ENCODE peak calls at places on chromosomes 1 and 21, in five cellular contexts. One of them, this sample, is unnamed.

GRCh38 chr1:182259229-182259872 is 132.2 kb downstream of the GLUL start:
- DNase-seq in CD8-positive, alpha-beta T cell: peak
- DNase-seq in upper lobe of right lung: peak
- DNase-seq in dorsolateral prefrontal cortex: no peak
- DNase-seq in GM23338: no peak
- DNase-seq in this sample: no peak

GRCh38 chr1:44619261-44619900 is 54.9 kb downstream of the TMEM53 start:
- DNase-seq in upper lobe of right lung: no peak
- DNase-seq in CD8-positive, alpha-beta T cell: no peak
- DNase-seq in dorsolateral prefrontal cortex: no peak
- DNase-seq in GM23338: no peak
- DNase-seq in this sample: no peak

GRCh38 chr1:76240321-76240720 is 165.8 kb downstream of the ST6GALNAC3 start:
- DNase-seq in CD8-positive, alpha-beta T cell: no peak
- DNase-seq in GM23338: no peak
- DNase-seq in dorsolateral prefrontal cortex: no peak
- DNase-seq in upper lobe of right lung: no peak
- DNase-seq in this sample: no peak

GRCh38 chr1:175185918-175186317 is 6.7 kb downstream of the KIAA0040 start:
- DNase-seq in dorsolateral prefrontal cortex: no peak
- DNase-seq in GM23338: no peak
- DNase-seq in CD8-positive, alpha-beta T cell: no peak
- DNase-seq in upper lobe of right lung: no peak
- DNase-seq in this sample: no peak

GRCh38 chr1:3515774-3516480 is 61.5 kb downstream of the ARHGEF16 start:
- DNase-seq in GM23338: no peak
- DNase-seq in upper lobe of right lung: no peak
- DNase-seq in CD8-positive, alpha-beta T cell: no peak
- DNase-seq in dorsolateral prefrontal cortex: no peak
- DNase-seq in this sample: no peak

GRCh38 chr1:106063510-106063909 is 993.0 kb upstream of the PRMT6 start:
- DNase-seq in upper lobe of right lung: no peak
- DNase-seq in dorsolateral prefrontal cortex: no peak
- DNase-seq in CD8-positive, alpha-beta T cell: no peak
- DNase-seq in GM23338: no peak
- DNase-seq in this sample: no peak

GRCh38 chr1:22031214-22031962 is 21.1 kb upstream of the CDC42 start:
- DNase-seq in CD8-positive, alpha-beta T cell: no peak
- DNase-seq in upper lobe of right lung: peak
- DNase-seq in GM23338: no peak
- DNase-seq in dorsolateral prefrontal cortex: no peak
- DNase-seq in this sample: no peak

GRCh38 chr1:12458571-12458970 is 159.4 kb downstream of the DHRS3 start:
- DNase-seq in upper lobe of right lung: no peak
- DNase-seq in CD8-positive, alpha-beta T cell: no peak
- DNase-seq in GM23338: no peak
- DNase-seq in dorsolateral prefrontal cortex: no peak
- DNase-seq in this sample: no peak

GRCh38 chr1:40105028-40105427 is 8.0 kb upstream of the PPT1 start:
- DNase-seq in upper lobe of right lung: no peak
- DNase-seq in dorsolateral prefrontal cortex: no peak
- DNase-seq in CD8-positive, alpha-beta T cell: no peak
- DNase-seq in GM23338: no peak
- DNase-seq in this sample: no peak

GRCh38 chr1:9249534-9250335 is 15.2 kb downstream of the H6PD start:
- DNase-seq in dorsolateral prefrontal cortex: no peak
- DNase-seq in upper lobe of right lung: peak
- DNase-seq in GM23338: peak
- DNase-seq in CD8-positive, alpha-beta T cell: no peak
- DNase-seq in this sample: no peak

GRCh38 chr1:93079685-93080141 is 630 bp downstream of the MTF2 start:
- DNase-seq in upper lobe of right lung: peak
- DNase-seq in GM23338: peak
- DNase-seq in dorsolateral prefrontal cortex: peak
- DNase-seq in CD8-positive, alpha-beta T cell: no peak
- DNase-seq in this sample: peak

GRCh38 chr1:167060141-167061072 is 29.8 kb downstream of the GPA33 start:
- DNase-seq in GM23338: peak
- DNase-seq in CD8-positive, alpha-beta T cell: no peak
- DNase-seq in upper lobe of right lung: no peak
- DNase-seq in dorsolateral prefrontal cortex: no peak
- DNase-seq in this sample: no peak

GRCh38 chr1:109769335-109770078 is 5.8 kb upstream of the EPS8L3 start:
- DNase-seq in dorsolateral prefrontal cortex: no peak
- DNase-seq in upper lobe of right lung: peak
- DNase-seq in CD8-positive, alpha-beta T cell: no peak
- DNase-seq in GM23338: no peak
- DNase-seq in this sample: no peak

GRCh38 chr1:239511865-239512264 is 125.5 kb downstream of the CHRM3 start:
- DNase-seq in CD8-positive, alpha-beta T cell: no peak
- DNase-seq in GM23338: peak
- DNase-seq in dorsolateral prefrontal cortex: no peak
- DNase-seq in upper lobe of right lung: no peak
- DNase-seq in this sample: no peak

GRCh38 chr21:44618909-44619308 is 7.0 kb downstream of the KRTAP10-8 start:
- DNase-seq in GM23338: no peak
- DNase-seq in upper lobe of right lung: no peak
- DNase-seq in CD8-positive, alpha-beta T cell: peak
- DNase-seq in dorsolateral prefrontal cortex: no peak
- DNase-seq in this sample: no peak

GRCh38 chr1:155990340-155990739 is 12.0 kb upstream of the ARHGEF2 start:
- DNase-seq in upper lobe of right lung: no peak
- DNase-seq in dorsolateral prefrontal cortex: no peak
- DNase-seq in CD8-positive, alpha-beta T cell: no peak
- DNase-seq in GM23338: no peak
- DNase-seq in this sample: no peak

GRCh38 chr1:203176273-203176672 is 647 bp upstream of the MYBPH start:
- DNase-seq in GM23338: no peak
- DNase-seq in CD8-positive, alpha-beta T cell: no peak
- DNase-seq in dorsolateral prefrontal cortex: no peak
- DNase-seq in upper lobe of right lung: no peak
- DNase-seq in this sample: no peak

GRCh38 chr1:9128520-9129371 is at the start of gene GPR157:
- DNase-seq in GM23338: peak
- DNase-seq in dorsolateral prefrontal cortex: no peak
- DNase-seq in upper lobe of right lung: peak
- DNase-seq in CD8-positive, alpha-beta T cell: peak
- DNase-seq in this sample: peak

GRCh38 chr1:241423541-241424479 is 66.8 kb upstream of the RGS7 start:
- DNase-seq in GM23338: peak
- DNase-seq in CD8-positive, alpha-beta T cell: no peak
- DNase-seq in dorsolateral prefrontal cortex: peak
- DNase-seq in upper lobe of right lung: peak
- DNase-seq in this sample: peak

GRCh38 chr21:37375866-37376574 is 9.4 kb downstream of the DYRK1A start:
- DNase-seq in CD8-positive, alpha-beta T cell: no peak
- DNase-seq in dorsolateral prefrontal cortex: no peak
- DNase-seq in upper lobe of right lung: no peak
- DNase-seq in GM23338: no peak
- DNase-seq in this sample: no peak
- H3K27ac ChIP-seq in CD8-positive, alpha-beta T cell: no peak
- H3K27ac ChIP-seq in dorsolateral prefrontal cortex: no peak
- H3K27ac ChIP-seq in upper lobe of right lung: no peak
- H3K27ac ChIP-seq in GM23338: no peak
- H3K27ac ChIP-seq in this sample: no peak

DNA sequence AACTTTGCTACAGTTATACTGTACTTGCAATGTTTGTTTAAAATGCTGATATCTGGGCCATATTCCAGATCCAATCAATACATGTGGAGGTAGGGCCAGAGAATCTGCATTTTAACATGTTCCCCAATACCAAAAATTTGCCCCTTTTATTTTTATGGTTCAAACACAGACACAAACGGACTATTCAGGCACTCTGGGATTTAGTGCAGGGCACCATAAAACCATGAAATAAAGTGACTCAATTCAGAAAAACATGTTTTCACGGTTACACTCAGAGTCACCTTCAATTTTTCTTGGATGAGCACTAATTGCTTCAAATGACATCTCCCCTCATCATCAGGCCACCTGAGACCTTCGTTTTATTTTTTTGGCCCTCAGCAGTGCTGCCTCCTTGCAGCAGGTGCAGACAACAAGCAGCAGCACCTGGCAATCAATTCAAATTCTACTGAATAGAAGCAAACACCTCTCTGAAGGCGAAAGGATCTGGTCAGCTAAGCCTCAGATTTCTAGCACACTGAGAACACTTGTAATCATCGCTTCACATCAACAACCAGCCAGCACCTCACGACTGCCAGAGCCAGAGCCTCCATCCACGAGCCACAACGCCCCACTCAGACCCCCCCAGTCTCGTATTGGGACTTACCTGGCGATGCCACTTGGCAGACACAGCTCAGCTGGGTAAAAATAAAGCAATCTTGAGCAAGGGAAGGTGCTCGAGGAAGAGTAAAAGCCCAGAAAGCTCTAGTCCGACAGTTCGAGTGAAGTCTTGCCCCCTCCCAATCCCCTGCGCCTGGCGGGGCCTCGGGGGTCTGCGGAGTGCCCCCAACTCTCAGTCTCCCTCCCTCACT is 1.1 kb downstream of the ERO1B start:
- DNase-seq in GM23338: peak
- DNase-seq in upper lobe of right lung: no peak
- DNase-seq in dorsolateral prefrontal cortex: peak
- DNase-seq in CD8-positive, alpha-beta T cell: peak
- DNase-seq in this sample: no peak
- H3K27ac ChIP-seq in GM23338: no peak
- H3K27ac ChIP-seq in upper lobe of right lung: peak
- H3K27ac ChIP-seq in dorsolateral prefrontal cortex: peak
- H3K27ac ChIP-seq in CD8-positive, alpha-beta T cell: peak
- H3K27ac ChIP-seq in this sample: peak

GRCh38 chr1:51567653-51568052 is 48.6 kb upstream of the EPS15 start:
- DNase-seq in GM23338: no peak
- DNase-seq in upper lobe of right lung: no peak
- DNase-seq in dorsolateral prefrontal cortex: no peak
- DNase-seq in CD8-positive, alpha-beta T cell: no peak
- DNase-seq in this sample: no peak

GRCh38 chr1:51566260-51566659 is 47.2 kb upstream of the EPS15 start:
- DNase-seq in dorsolateral prefrontal cortex: no peak
- DNase-seq in CD8-positive, alpha-beta T cell: no peak
- DNase-seq in GM23338: no peak
- DNase-seq in upper lobe of right lung: no peak
- DNase-seq in this sample: no peak

GRCh38 chr1:51569284-51570062 is 47.4 kb upstream of the OSBPL9 start:
- DNase-seq in GM23338: peak
- DNase-seq in CD8-positive, alpha-beta T cell: no peak
- DNase-seq in dorsolateral prefrontal cortex: no peak
- DNase-seq in upper lobe of right lung: no peak
- DNase-seq in this sample: no peak

GRCh38 chr1:51570063-51570720 is 46.7 kb upstream of the OSBPL9 start:
- DNase-seq in CD8-positive, alpha-beta T cell: no peak
- DNase-seq in upper lobe of right lung: no peak
- DNase-seq in dorsolateral prefrontal cortex: no peak
- DNase-seq in GM23338: no peak
- DNase-seq in this sample: no peak

DNA sequence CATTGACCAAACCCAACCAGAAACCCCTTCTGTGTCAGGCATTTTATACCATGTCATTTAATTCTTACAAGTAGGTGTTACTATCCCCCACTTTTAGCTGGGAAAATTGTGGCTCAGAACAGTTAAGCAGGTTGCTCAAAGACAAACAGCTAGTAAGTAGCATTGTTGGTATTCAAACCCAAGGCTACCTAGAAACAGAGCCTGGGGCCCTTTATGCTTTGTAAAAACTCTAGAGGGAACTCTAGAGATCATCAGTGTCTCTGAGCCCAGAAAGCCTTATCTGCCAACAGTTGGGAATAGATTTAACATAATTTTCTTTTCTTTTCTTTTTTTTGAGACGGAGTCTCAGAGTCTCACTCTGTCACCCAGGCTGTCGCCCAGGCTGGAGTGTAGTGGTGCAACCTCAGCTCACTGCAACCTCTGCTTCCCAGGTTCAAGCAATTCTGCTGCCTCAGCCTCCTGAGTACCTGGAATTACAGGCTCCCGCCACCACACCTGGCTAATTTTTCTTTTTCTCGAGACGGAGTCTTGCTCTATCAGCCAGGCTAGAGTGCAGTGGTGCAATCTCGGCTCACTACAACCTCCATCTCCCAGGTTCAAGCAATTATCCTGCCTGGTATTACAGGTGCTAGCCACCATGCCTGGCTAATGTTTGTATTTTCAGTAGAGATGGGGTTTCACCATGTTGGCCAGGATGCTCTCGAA is 48.5 kb upstream of the OSBPL9 start:
- DNase-seq in dorsolateral prefrontal cortex: no peak
- DNase-seq in upper lobe of right lung: no peak
- DNase-seq in CD8-positive, alpha-beta T cell: no peak
- DNase-seq in GM23338: no peak
- DNase-seq in this sample: no peak
- H3K27ac ChIP-seq in dorsolateral prefrontal cortex: no peak
- H3K27ac ChIP-seq in upper lobe of right lung: no peak
- H3K27ac ChIP-seq in CD8-positive, alpha-beta T cell: no peak
- H3K27ac ChIP-seq in GM23338: no peak
- H3K27ac ChIP-seq in this sample: no peak

GRCh38 chr1:116163533-116163932 is 52.3 kb downstream of the MAB21L3 start:
- DNase-seq in GM23338: no peak
- DNase-seq in upper lobe of right lung: no peak
- DNase-seq in dorsolateral prefrontal cortex: no peak
- DNase-seq in CD8-positive, alpha-beta T cell: no peak
- DNase-seq in this sample: no peak

GRCh38 chr1:116166011-116166571 is 54.9 kb downstream of the MAB21L3 start:
- DNase-seq in CD8-positive, alpha-beta T cell: no peak
- DNase-seq in dorsolateral prefrontal cortex: no peak
- DNase-seq in GM23338: no peak
- DNase-seq in upper lobe of right lung: no peak
- DNase-seq in this sample: no peak

GRCh38 chr1:116165572-116165971 is 54.4 kb downstream of the MAB21L3 start:
- DNase-seq in dorsolateral prefrontal cortex: no peak
- DNase-seq in CD8-positive, alpha-beta T cell: no peak
- DNase-seq in GM23338: no peak
- DNase-seq in upper lobe of right lung: no peak
- DNase-seq in this sample: no peak

GRCh38 chr1:116164056-116164889 is 53.1 kb downstream of the MAB21L3 start:
- DNase-seq in GM23338: no peak
- DNase-seq in dorsolateral prefrontal cortex: peak
- DNase-seq in CD8-positive, alpha-beta T cell: no peak
- DNase-seq in upper lobe of right lung: no peak
- DNase-seq in this sample: no peak

DNA sequence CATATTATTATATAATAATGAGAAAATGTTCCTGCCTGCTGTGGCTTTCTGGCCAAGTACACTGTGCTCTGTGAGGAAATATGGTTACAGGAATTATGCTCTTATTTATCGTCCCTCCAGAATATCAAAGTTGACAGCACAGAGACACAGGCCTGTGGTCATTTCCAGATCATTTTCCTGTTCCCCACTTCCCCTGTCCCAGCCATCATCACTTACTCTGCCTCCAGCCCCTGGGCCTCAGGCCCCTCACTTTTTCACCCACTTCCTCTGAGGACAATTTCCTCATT is 53.6 kb downstream of the MAB21L3 start:
- DNase-seq in upper lobe of right lung: no peak
- DNase-seq in dorsolateral prefrontal cortex: no peak
- DNase-seq in GM23338: no peak
- DNase-seq in CD8-positive, alpha-beta T cell: no peak
- DNase-seq in this sample: no peak
- H3K27ac ChIP-seq in upper lobe of right lung: peak
- H3K27ac ChIP-seq in dorsolateral prefrontal cortex: peak
- H3K27ac ChIP-seq in GM23338: no peak
- H3K27ac ChIP-seq in CD8-positive, alpha-beta T cell: no peak
- H3K27ac ChIP-seq in this sample: no peak

This sample was measured in substantia nigra.